ENCODE peak calls at places on chromosomes 12 and 14, in six cellular contexts. One of them, this sample, is unnamed. For H3K4me1, the result is how much of the 10 kb centered on the place peaks cover.

GRCh38 chr14:66539034-66539433 is 31.1 kb downstream of the GPHN start:
- DNase-seq in psoas muscle: no peak
- DNase-seq in heart left ventricle: no peak
- DNase-seq in lung: no peak
- DNase-seq in HCT116: no peak
- DNase-seq in OCI-LY7: no peak
- DNase-seq in this sample: no peak

GRCh38 chr14:59376691-59377090 is 88.5 kb downstream of the GPR135 start:
- DNase-seq in psoas muscle: no peak
- DNase-seq in heart left ventricle: no peak
- DNase-seq in lung: no peak
- DNase-seq in HCT116: no peak
- DNase-seq in OCI-LY7: no peak
- DNase-seq in this sample: no peak

GRCh38 chr12:132454154-132454948 is 35.6 kb upstream of the FBRSL1 start:
- DNase-seq in psoas muscle: no peak
- DNase-seq in heart left ventricle: no peak
- DNase-seq in lung: no peak
- DNase-seq in HCT116: no peak
- DNase-seq in OCI-LY7: no peak
- DNase-seq in this sample: no peak

GRCh38 chr14:102873131-102873530 is 49.3 kb upstream of the AMN start:
- DNase-seq in psoas muscle: no peak
- DNase-seq in heart left ventricle: no peak
- DNase-seq in lung: no peak
- DNase-seq in HCT116: no peak
- DNase-seq in OCI-LY7: no peak
- DNase-seq in this sample: no peak

GRCh38 chr14:21915814-21916213 is 242.2 kb upstream of the OR4E1 start:
- DNase-seq in psoas muscle: no peak
- DNase-seq in heart left ventricle: no peak
- DNase-seq in lung: no peak
- DNase-seq in HCT116: no peak
- DNase-seq in OCI-LY7: no peak
- DNase-seq in this sample: no peak

GRCh38 chr12:71014180-71014785 is 93.7 kb upstream of the PTPRR start:
- DNase-seq in psoas muscle: no peak
- DNase-seq in heart left ventricle: no peak
- DNase-seq in lung: no peak
- DNase-seq in HCT116: peak
- DNase-seq in OCI-LY7: no peak
- DNase-seq in this sample: no peak

GRCh38 chr14:21206753-21207684 is 51.2 kb upstream of the OR5AU1 start:
- DNase-seq in psoas muscle: no peak
- DNase-seq in heart left ventricle: no peak
- DNase-seq in lung: no peak
- DNase-seq in HCT116: no peak
- DNase-seq in OCI-LY7: no peak
- DNase-seq in this sample: no peak

GRCh38 chr12:10716704-10717315 is 6.3 kb downstream of the YBX3 start:
- DNase-seq in psoas muscle: peak
- DNase-seq in heart left ventricle: peak
- DNase-seq in lung: peak
- DNase-seq in HCT116: peak
- DNase-seq in OCI-LY7: no peak
- DNase-seq in this sample: peak

GRCh38 chr14:88379706-88380343 is 5.6 kb upstream of the SPATA7 start:
- DNase-seq in psoas muscle: peak
- DNase-seq in heart left ventricle: no peak
- DNase-seq in lung: no peak
- DNase-seq in HCT116: no peak
- DNase-seq in OCI-LY7: no peak
- DNase-seq in this sample: no peak

GRCh38 chr14:73738518-73739173 is 24.5 kb upstream of the PNMA1 start:
- DNase-seq in psoas muscle: no peak
- DNase-seq in heart left ventricle: no peak
- DNase-seq in lung: no peak
- DNase-seq in HCT116: no peak
- DNase-seq in OCI-LY7: no peak
- DNase-seq in this sample: no peak

GRCh38 chr14:51443195-51444018 is 203.4 kb downstream of the TMX1 start:
- DNase-seq in psoas muscle: no peak
- DNase-seq in heart left ventricle: no peak
- DNase-seq in lung: no peak
- DNase-seq in HCT116: no peak
- DNase-seq in OCI-LY7: no peak
- DNase-seq in this sample: no peak

GRCh38 chr14:60537663-60538062 is 28.7 kb downstream of the SIX6 start:
- DNase-seq in psoas muscle: no peak
- DNase-seq in heart left ventricle: no peak
- DNase-seq in lung: no peak
- DNase-seq in HCT116: no peak
- DNase-seq in OCI-LY7: no peak
- DNase-seq in this sample: no peak

GRCh38 chr12:93689076-93689834 is 12.1 kb downstream of the CRADD start:
- DNase-seq in psoas muscle: no peak
- DNase-seq in heart left ventricle: no peak
- DNase-seq in lung: no peak
- DNase-seq in HCT116: no peak
- DNase-seq in OCI-LY7: no peak
- DNase-seq in this sample: no peak

GRCh38 chr12:132379996-132380395 is 50.6 kb upstream of the GALNT9 start:
- DNase-seq in psoas muscle: no peak
- DNase-seq in heart left ventricle: peak
- DNase-seq in lung: no peak
- DNase-seq in HCT116: no peak
- DNase-seq in OCI-LY7: no peak
- DNase-seq in this sample: peak

GRCh38 chr12:9651265-9651729 is 18.2 kb upstream of the CLEC2D start:
- DNase-seq in psoas muscle: no peak
- DNase-seq in heart left ventricle: no peak
- DNase-seq in lung: no peak
- DNase-seq in HCT116: no peak
- DNase-seq in OCI-LY7: peak
- DNase-seq in this sample: no peak

GRCh38 chr14:105196228-105196960 is 15.3 kb upstream of the NUDT14 start:
- DNase-seq in psoas muscle: no peak
- DNase-seq in heart left ventricle: peak
- DNase-seq in lung: no peak
- DNase-seq in HCT116: no peak
- DNase-seq in OCI-LY7: no peak
- DNase-seq in this sample: no peak

GRCh38 chr12:49662998-49663843 is 39.9 kb downstream of the PRPF40B start:
- DNase-seq in psoas muscle: peak
- DNase-seq in heart left ventricle: peak
- DNase-seq in lung: peak
- DNase-seq in HCT116: no peak
- DNase-seq in OCI-LY7: peak
- DNase-seq in this sample: no peak

GRCh38 chr14:105748204-105748578 is 221.8 kb downstream of the TMEM121 start:
- DNase-seq in psoas muscle: peak
- DNase-seq in heart left ventricle: peak
- DNase-seq in lung: no peak
- DNase-seq in HCT116: no peak
- DNase-seq in OCI-LY7: no peak
- DNase-seq in this sample: peak

GRCh38 chr12:76135456-76135855 is 51.0 kb upstream of the NAP1L1 start:
- DNase-seq in psoas muscle: no peak
- DNase-seq in heart left ventricle: no peak
- DNase-seq in lung: no peak
- DNase-seq in HCT116: no peak
- DNase-seq in OCI-LY7: no peak
- DNase-seq in this sample: no peak

GRCh38 chr12:115661103-115661502 is 616.4 kb downstream of the MED13L start:
- DNase-seq in psoas muscle: no peak
- DNase-seq in heart left ventricle: no peak
- DNase-seq in lung: no peak
- DNase-seq in HCT116: no peak
- DNase-seq in OCI-LY7: no peak
- DNase-seq in this sample: no peak

GRCh38 chr14:21924479-21924878 is 250.9 kb upstream of the OR4E1 start:
- DNase-seq in psoas muscle: no peak
- DNase-seq in heart left ventricle: no peak
- DNase-seq in lung: no peak
- DNase-seq in HCT116: no peak
- DNase-seq in OCI-LY7: peak
- DNase-seq in this sample: no peak

GRCh38 chr14:35993512-35993960 is 167.4 kb downstream of the BRMS1L start:
- DNase-seq in psoas muscle: no peak
- DNase-seq in heart left ventricle: no peak
- DNase-seq in lung: no peak
- DNase-seq in HCT116: no peak
- DNase-seq in OCI-LY7: no peak
- DNase-seq in this sample: no peak

GRCh38 chr12:6753772-6754356 is 923 bp upstream of the MLF2 start:
- DNase-seq in psoas muscle: no peak
- DNase-seq in heart left ventricle: peak
- DNase-seq in lung: no peak
- DNase-seq in HCT116: no peak
- DNase-seq in OCI-LY7: no peak
- DNase-seq in this sample: no peak
- TF ChIP-seq CTCF in psoas muscle: no peak
- TF ChIP-seq CTCF in heart left ventricle: peak
- TF ChIP-seq CTCF in lung: no peak
- TF ChIP-seq CTCF in HCT116: peak
- TF ChIP-seq CTCF in OCI-LY7: peak
- TF ChIP-seq CTCF in this sample: peak

DNA sequence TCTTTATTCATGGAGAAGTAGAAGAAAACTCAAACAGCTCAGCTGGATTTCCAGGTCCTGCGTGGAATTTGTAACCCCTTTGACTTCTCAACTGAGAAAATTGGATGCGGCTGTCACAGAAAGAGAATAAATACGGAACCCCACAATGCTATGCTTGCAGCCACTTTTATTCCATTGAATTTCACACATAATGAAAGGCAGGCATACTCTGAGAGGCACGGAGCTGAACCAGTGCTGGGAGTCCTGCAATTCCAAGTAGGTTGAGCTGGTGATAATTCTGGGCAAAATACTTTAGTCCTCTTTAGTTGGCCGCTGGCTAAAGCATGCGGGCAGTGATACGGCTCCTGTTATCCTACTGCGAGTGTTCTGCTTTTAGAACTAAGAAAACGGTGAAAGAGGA is 16.8 kb upstream of the WNT5B start:
- DNase-seq in psoas muscle: no peak
- DNase-seq in heart left ventricle: no peak
- DNase-seq in lung: no peak
- DNase-seq in HCT116: no peak
- DNase-seq in OCI-LY7: no peak
- DNase-seq in this sample: no peak
- H3K4me1 ChIP-seq in psoas muscle: under half
- H3K4me1 ChIP-seq in heart left ventricle: under half
- H3K4me1 ChIP-seq in lung: under half
- H3K4me1 ChIP-seq in HCT116: under half
- H3K4me1 ChIP-seq in OCI-LY7: under half
- H3K4me1 ChIP-seq in this sample: under half

DNA sequence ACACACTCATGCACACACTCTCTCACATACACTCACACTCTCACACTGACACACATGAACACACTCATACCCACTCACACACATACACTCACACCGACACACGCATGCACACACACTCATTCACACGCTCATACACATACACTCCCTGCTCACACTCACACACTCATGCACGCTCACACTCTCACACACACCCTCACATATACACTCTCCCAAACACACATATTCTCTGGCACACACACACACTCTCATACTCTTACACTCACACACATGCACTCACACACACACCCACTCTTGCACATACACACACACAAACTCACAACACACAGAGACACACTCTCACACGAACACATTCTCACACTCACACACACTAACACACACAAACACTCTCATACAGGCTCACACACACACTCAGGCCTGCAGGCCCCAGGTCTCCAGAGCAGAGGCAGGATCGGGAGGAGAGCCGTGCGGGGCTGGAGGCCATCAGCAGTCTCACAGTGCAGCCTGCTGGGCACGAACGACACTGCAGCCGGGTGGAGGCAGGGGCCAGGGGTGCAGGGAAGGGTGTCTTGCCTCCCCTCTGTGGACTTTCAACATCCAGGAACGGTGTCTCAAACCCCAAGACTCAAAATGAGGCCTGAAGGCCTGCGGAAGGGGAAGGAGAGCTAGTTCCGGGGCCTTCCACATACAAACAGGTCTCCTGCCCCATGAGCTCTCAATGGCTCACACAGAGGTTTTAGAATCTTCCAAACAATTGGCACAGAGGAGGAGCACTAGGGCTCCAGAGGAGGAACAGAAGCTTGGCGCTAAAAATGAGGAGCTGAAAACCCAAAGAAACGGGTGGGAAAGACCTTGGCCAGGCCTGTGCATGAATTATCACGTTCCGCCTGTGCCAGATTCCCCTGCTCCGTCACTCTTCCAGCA is 148.6 kb downstream of the ANO2 start:
- DNase-seq in psoas muscle: no peak
- DNase-seq in heart left ventricle: peak
- DNase-seq in lung: peak
- DNase-seq in HCT116: no peak
- DNase-seq in OCI-LY7: peak
- DNase-seq in this sample: no peak
- TF ChIP-seq CTCF in psoas muscle: peak
- TF ChIP-seq CTCF in heart left ventricle: peak
- TF ChIP-seq CTCF in lung: peak
- TF ChIP-seq CTCF in HCT116: peak
- TF ChIP-seq CTCF in OCI-LY7: peak
- TF ChIP-seq CTCF in this sample: peak

GRCh38 chr14:71116206-71117122 is 209.2 kb downstream of the PCNX1 start:
- DNase-seq in psoas muscle: no peak
- DNase-seq in heart left ventricle: no peak
- DNase-seq in lung: no peak
- DNase-seq in HCT116: no peak
- DNase-seq in OCI-LY7: peak
- DNase-seq in this sample: no peak

GRCh38 chr14:71117839-71118743 is 210.8 kb downstream of the PCNX1 start:
- DNase-seq in psoas muscle: no peak
- DNase-seq in heart left ventricle: no peak
- DNase-seq in lung: no peak
- DNase-seq in HCT116: no peak
- DNase-seq in OCI-LY7: peak
- DNase-seq in this sample: no peak

GRCh38 chr14:71121711-71122110 is 214.5 kb downstream of the PCNX1 start:
- DNase-seq in psoas muscle: no peak
- DNase-seq in heart left ventricle: no peak
- DNase-seq in lung: no peak
- DNase-seq in HCT116: no peak
- DNase-seq in OCI-LY7: no peak
- DNase-seq in this sample: no peak

GRCh38 chr14:71119832-71120231 is 212.6 kb downstream of the PCNX1 start:
- DNase-seq in psoas muscle: no peak
- DNase-seq in heart left ventricle: no peak
- DNase-seq in lung: no peak
- DNase-seq in HCT116: no peak
- DNase-seq in OCI-LY7: no peak
- DNase-seq in this sample: no peak

DNA sequence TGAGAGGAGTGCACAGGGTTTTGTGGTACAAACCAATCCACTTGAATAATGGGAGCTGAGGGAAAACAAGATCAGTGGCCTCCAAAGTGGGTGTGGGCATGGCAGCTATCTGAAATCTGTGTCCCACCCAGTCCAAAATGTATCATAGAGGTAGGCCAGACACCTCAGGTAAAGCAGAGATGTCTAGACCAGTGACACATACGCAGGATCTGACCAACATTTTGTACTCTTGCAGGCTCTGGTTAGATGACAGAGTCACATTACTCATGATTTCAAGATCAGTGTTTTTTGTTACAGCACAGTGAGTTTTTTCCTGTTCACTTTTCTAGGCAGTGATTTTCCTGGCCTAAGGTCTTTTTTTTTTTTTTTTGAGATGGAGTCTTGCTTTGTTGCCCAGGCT is 211.8 kb downstream of the PCNX1 start:
- DNase-seq in psoas muscle: no peak
- DNase-seq in heart left ventricle: no peak
- DNase-seq in lung: no peak
- DNase-seq in HCT116: no peak
- DNase-seq in OCI-LY7: no peak
- DNase-seq in this sample: no peak
- H3K4me1 ChIP-seq in psoas muscle: under half
- H3K4me1 ChIP-seq in heart left ventricle: under half
- H3K4me1 ChIP-seq in lung: under half
- H3K4me1 ChIP-seq in HCT116: under half
- H3K4me1 ChIP-seq in OCI-LY7: half or more
- H3K4me1 ChIP-seq in this sample: under half

This sample was measured in RWPE2.